ENCODE peak calls at places on chromosome 18, in ten cellular contexts. Y is activated effector memory CD4-positive, alpha-beta T cell treated with Interleukin-2 at 50 U/mL for 16 hours; N is astrocyte of the spinal cord; Z is GM13976; K is stimulated activated CD8-positive, alpha-beta memory T cell treated with anti-CD3 and anti-CD28 coated beads, Interleukin-15, amount 100 ng/mL, for 1 hour; M is T-helper 9 cell; Q is heart left ventricle; D is anterior cingulate cortex; T is fibroblast of the conjunctiva; U is NCI-H2081. B is an unnamed sample.

GRCh38 chr18:35713545-35713944 is 132.0 kb downstream of the GALNT1 start:
- DNase-seq in K (no peak), D (no peak), Q (no peak), M (no peak), U (no peak), Y (no peak), N (peak), T (no peak), Z (no peak), B (no peak)

GRCh38 chr18:79420033-79420745 is 24.5 kb downstream of the NFATC1 start:
- DNase-seq in K (no peak), Q (no peak), N (no peak), T (no peak), Z (no peak), D (no peak), Y (no peak), U (no peak), M (no peak), B (no peak)

GRCh38 chr18:35045121-35045520 is 3.9 kb downstream of the MAPRE2 start:
- DNase-seq in Z (no peak), N (no peak), D (no peak), Q (no peak), M (no peak), Y (no peak), T (no peak), K (no peak), U (peak), B (no peak)

GRCh38 chr18:34659579-34660517 is 50.2 kb upstream of the DTNA start:
- DNase-seq in D (peak), K (no peak), M (no peak), Y (no peak), T (peak), Z (no peak), N (peak), U (peak), Q (peak), B (no peak)

GRCh38 chr18:36130039-36130831 is 536 bp downstream of the ELP2 start:
- DNase-seq in T (no peak), D (no peak), U (no peak), N (no peak), M (no peak), K (no peak), Q (no peak), Y (no peak), Z (peak), B (no peak)

GRCh38 chr18:41940506-41941215 is 14.4 kb upstream of the PIK3C3 start:
- DNase-seq in T (peak), Z (no peak), M (no peak), D (no peak), Q (no peak), Y (no peak), U (no peak), N (peak), K (no peak), B (no peak)

GRCh38 chr18:40380657-40381441 is 1574.2 kb upstream of the PIK3C3 start:
- DNase-seq in U (no peak), T (no peak), D (no peak), Y (no peak), Q (no peak), M (no peak), K (no peak), N (peak), Z (no peak), B (no peak)

GRCh38 chr18:45254683-45255082 is 360.6 kb upstream of the SLC14A2 start:
- DNase-seq in T (peak), D (peak), Y (no peak), Q (peak), M (no peak), K (no peak), N (no peak), U (no peak), Z (no peak), B (no peak)

GRCh38 chr18:21602302-21602592 is 1.7 kb upstream of the ESCO1 start:
- DNase-seq in D (no peak), Z (peak), N (no peak), K (no peak), T (no peak), M (no peak), Y (no peak), Q (no peak), U (no peak), B (no peak)

GRCh38 chr18:46141199-46141598 is 37.0 kb downstream of the HAUS1 start:
- DNase-seq in N (no peak), U (no peak), K (no peak), D (no peak), M (no peak), Y (no peak), T (no peak), Z (no peak), Q (no peak), B (no peak)

GRCh38 chr18:48767090-48767670 is 183.6 kb downstream of the SMAD7 start:
- DNase-seq in U (no peak), K (no peak), D (no peak), M (no peak), Q (peak), T (peak), Y (no peak), N (peak), Z (no peak), B (no peak)

GRCh38 chr18:55404811-55405654 is 183.0 kb downstream of the TCF4 start:
- DNase-seq in T (no peak), Q (no peak), K (no peak), N (no peak), M (no peak), D (no peak), Z (no peak), U (no peak), Y (no peak), B (no peak)

GRCh38 chr18:50949185-50949584 is 18.7 kb upstream of the ELAC1 start:
- DNase-seq in Q (no peak), T (no peak), K (no peak), M (no peak), U (no peak), D (no peak), Z (no peak), Y (no peak), N (no peak), B (no peak)

GRCh38 chr18:45631077-45631476 is 15.8 kb downstream of the SLC14A2 start:
- DNase-seq in K (no peak), D (no peak), Q (no peak), Y (no peak), T (no peak), U (no peak), Z (no peak), N (no peak), M (no peak), B (no peak)

GRCh38 chr18:28208712-28209265 is 31.9 kb upstream of the CDH2 start:
- DNase-seq in T (no peak), U (peak), N (no peak), K (no peak), Q (no peak), Z (no peak), M (no peak), D (no peak), Y (no peak), B (no peak)

GRCh38 chr18:35460719-35461118 is 37.0 kb downstream of the INO80C start:
- DNase-seq in M (no peak), N (peak), Z (no peak), T (no peak), Y (no peak), Q (no peak), U (no peak), K (no peak), D (no peak), B (no peak)

GRCh38 chr18:9419956-9420631 is 55.2 kb upstream of the RALBP1 start:
- DNase-seq in Y (no peak), Q (no peak), T (no peak), N (peak), U (no peak), D (no peak), M (no peak), Z (no peak), K (no peak), B (no peak)

GRCh38 chr18:59736061-59736460 is 38.8 kb upstream of the CCBE1 start:
- DNase-seq in U (no peak), D (no peak), Z (no peak), T (no peak), N (no peak), M (no peak), K (no peak), Q (no peak), Y (no peak), B (no peak)

GRCh38 chr18:23388357-23388756 is 64.7 kb upstream of the RIOK3 start:
- DNase-seq in N (no peak), Z (no peak), Y (no peak), D (no peak), U (no peak), M (no peak), K (no peak), T (no peak), Q (no peak), B (no peak)

GRCh38 chr18:10124557-10124956 is 210.7 kb downstream of the VAPA start:
- DNase-seq in T (no peak), Z (no peak), Y (no peak), U (no peak), M (no peak), Q (no peak), N (no peak), K (no peak), D (no peak), B (no peak)

GRCh38 chr18:46677609-46678470 is 20.8 kb upstream of the LOXHD1 start:
- DNase-seq in Y (no peak), U (no peak), T (no peak), Z (no peak), M (no peak), Q (no peak), K (no peak), N (no peak), D (no peak), B (no peak)

GRCh38 chr18:49656098-49656591 is 94.3 kb downstream of the LIPG start:
- DNase-seq in M (no peak), K (no peak), Z (no peak), Q (no peak), D (no peak), N (peak), U (no peak), T (no peak), Y (no peak), B (no peak)

GRCh38 chr18:79797518-79798345 is at the start of gene KCNG2:
- DNase-seq in M (no peak), T (no peak), D (no peak), K (no peak), U (peak), Q (no peak), Z (peak), Y (no peak), N (no peak), B (peak)